ENCODE peak calls at places on chromosomes 12 and 14, in five cellular contexts. T is colonic mucosa, N is epithelial cell of prostate, V is astrocyte, J is A549. H is an unnamed sample.

GRCh38 chr12:116213014-116213413 is 64.5 kb downstream of the MED13L start:
- DNase-seq in T (no peak), N (no peak), V (no peak), J (no peak), H (no peak)

GRCh38 chr12:9328065-9328464 is 119.9 kb upstream of the PZP start:
- DNase-seq in T (no peak), N (no peak), V (no peak), J (no peak), H (no peak)

GRCh38 chr12:80373666-80374065 is 70.4 kb upstream of the PTPRQ start:
- DNase-seq in T (no peak), N (no peak), V (no peak), J (no peak), H (no peak)

GRCh38 chr12:116958402-116959197 is 47.9 kb downstream of the FBXW8 start:
- DNase-seq in T (peak), N (no peak), V (no peak), J (no peak), H (no peak)

GRCh38 chr12:122227341-122227740 is 1.5 kb upstream of the DIABLO start:
- DNase-seq in T (no peak), N (no peak), V (no peak), J (no peak), H (no peak)

GRCh38 chr14:31876741-31877140 is 200.4 kb upstream of the ARHGAP5 start:
- DNase-seq in T (no peak), N (no peak), V (no peak), J (no peak), H (no peak)

GRCh38 chr14:74595006-74595735 is 16.9 kb downstream of the LTBP2 start:
- DNase-seq in T (peak), N (no peak), V (peak), J (no peak), H (no peak)

GRCh38 chr14:90573385-90574105 is 176.7 kb downstream of the CALM1 start:
- DNase-seq in T (no peak), N (no peak), V (no peak), J (no peak), H (no peak)

GRCh38 chr14:103442288-103442687 is 57.1 kb downstream of the MARK3 start:
- DNase-seq in T (no peak), N (no peak), V (no peak), J (no peak), H (no peak)

GRCh38 chr12:20421338-20421890 is 53.1 kb downstream of the PDE3A start:
- DNase-seq in T (peak), N (no peak), V (no peak), J (no peak), H (no peak)

GRCh38 chr14:63787995-63788946 is 60.4 kb upstream of the SGPP1 start:
- DNase-seq in T (no peak), N (no peak), V (no peak), J (no peak), H (no peak)

GRCh38 chr12:59115995-59116394 is 195.7 kb upstream of the LRIG3 start:
- DNase-seq in T (no peak), N (no peak), V (no peak), J (no peak), H (no peak)

GRCh38 chr12:44565163-44565562 is 311.0 kb downstream of the NELL2 start:
- DNase-seq in T (no peak), N (no peak), V (no peak), J (no peak), H (no peak)

GRCh38 chr14:23300687-23301223 is 1.9 kb downstream of the PPP1R3E start:
- DNase-seq in T (peak), N (peak), V (no peak), J (no peak), H (peak)

GRCh38 chr12:1878214-1878613 is 40.2 kb downstream of the CACNA2D4 start:
- DNase-seq in T (peak), N (no peak), V (no peak), J (no peak), H (no peak)

DNA sequence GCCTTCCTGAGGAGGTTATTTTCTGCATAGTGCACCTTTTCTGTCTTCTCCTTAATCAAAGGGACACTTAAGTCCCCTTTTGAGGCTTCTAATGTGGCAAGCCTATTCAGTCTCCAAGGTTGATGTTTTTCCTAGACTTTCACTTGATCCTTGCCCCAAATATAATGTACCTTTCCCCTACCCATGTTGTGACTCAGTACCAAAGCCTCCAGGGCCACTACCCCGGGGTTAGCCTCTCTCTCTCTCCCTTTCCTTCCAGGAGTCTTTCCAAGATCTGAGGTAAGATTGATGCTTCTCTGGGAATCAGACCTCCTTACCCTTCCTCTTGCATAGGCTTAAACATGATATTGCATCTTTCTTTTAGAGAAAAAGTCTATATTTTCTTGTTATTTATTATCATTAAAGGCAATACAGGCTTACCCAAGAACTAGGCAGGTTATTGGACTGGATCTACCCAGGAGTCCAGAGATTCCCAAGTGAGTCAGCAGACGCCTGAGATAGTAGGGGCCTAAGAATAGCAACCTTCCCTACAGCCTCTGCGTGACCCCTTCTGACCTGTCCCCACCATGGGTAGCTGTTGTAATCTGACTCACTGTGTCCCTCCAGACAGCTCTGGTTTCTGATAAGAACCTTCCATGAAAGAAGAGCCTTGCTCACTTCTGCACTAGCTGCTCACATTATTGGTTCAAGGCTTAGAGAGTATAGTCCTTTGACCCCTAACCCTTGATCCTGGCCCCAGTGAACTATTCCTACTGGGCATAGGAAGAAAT is 172.9 kb downstream of the ZFP36L1 start:
- DNase-seq in T (peak), N (no peak), V (peak), J (no peak), H (no peak)
- H3K27ac ChIP-seq in T (no peak), N (no peak), V (no peak), J (peak), H (no peak)

GRCh38 chr12:52145228-52145940 is 46.4 kb downstream of the KRT80 start:
- DNase-seq in T (no peak), N (no peak), V (no peak), J (no peak), H (no peak)
- H3K27ac ChIP-seq in T (no peak), N (peak), V (peak), J (peak), H (peak)

GRCh38 chr12:96434107-96434506 is 33.9 kb upstream of the CDK17 start:
- DNase-seq in T (peak), N (no peak), V (peak), J (no peak), H (no peak)
- H3K27ac ChIP-seq in T (no peak), N (peak), V (peak), J (no peak), H (no peak)

DNA sequence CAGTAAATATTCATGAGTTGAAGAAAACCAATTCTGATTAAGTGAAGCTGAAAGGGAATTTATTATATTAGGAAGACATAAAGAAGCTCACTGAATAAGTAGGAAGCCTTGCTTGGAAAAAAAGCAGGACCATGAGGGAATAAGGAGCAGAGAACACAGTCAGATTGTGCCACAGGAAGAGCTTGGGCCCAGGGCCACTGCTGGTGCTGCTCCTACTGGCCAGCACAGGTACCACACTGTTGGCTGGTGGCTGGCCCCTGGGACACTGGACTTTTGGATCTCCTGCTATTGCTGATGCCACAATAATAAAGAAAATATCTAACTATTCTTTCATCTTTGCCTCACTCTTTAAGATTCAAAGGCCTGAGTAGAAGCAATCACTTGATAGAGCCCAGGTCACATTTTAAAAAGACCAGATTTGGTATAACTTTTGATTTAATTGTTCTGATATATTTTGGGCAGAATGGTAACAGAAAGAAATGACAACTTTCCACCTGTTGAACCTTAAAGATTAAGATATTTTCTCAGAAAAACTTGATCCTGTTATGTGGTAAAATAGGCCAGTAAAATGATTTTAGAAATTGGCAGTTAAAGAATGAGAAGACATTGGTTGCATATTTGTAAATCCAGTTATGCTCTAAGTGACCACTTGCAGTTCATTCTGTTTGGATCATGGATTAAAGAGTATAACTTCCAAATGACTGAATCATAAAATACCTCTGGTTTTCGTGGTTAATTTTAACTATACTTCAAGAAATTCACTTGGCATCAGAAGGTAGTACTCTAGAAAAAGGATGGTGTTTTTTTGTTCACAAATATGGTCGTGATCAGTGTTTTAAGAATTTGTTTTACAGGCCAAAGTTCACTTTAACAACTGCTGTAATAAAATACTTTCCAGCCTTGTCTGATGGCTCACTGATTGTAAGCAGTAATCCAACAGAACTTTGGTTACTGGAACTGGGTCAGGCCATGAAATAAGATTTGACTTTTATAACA is 68.3 kb downstream of the DERA start:
- DNase-seq in T (peak), N (no peak), V (peak), J (peak), H (no peak)
- H3K27ac ChIP-seq in T (peak), N (peak), V (peak), J (no peak), H (no peak)

DNA sequence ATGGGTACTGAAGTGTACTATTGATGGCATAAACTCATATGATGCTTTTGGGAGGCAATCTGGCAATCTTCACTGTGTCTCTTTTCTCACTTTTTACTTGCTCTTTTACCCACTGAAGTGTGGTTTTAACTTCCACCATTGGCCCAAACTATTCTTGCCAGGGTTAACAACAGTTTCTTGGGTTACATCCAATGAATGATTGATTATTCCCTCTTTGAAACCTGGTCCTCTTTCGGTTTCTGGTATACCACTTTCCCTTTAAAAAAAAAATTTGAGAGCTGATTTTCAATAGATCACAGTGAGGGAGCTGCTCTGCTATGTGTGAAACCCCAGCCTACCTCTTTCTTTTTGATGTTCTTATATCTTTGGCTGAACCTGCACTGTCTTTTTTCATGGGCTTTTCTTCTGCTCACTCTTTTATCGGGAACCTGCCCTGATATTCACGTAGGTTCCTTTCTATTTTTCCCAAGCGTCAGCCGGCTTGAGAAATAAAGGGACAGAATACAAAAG is 56.1 kb upstream of the OR4E1 start:
- DNase-seq in T (no peak), N (no peak), V (no peak), J (no peak), H (no peak)
- H3K27ac ChIP-seq in T (no peak), N (no peak), V (no peak), J (no peak), H (no peak)

DNA sequence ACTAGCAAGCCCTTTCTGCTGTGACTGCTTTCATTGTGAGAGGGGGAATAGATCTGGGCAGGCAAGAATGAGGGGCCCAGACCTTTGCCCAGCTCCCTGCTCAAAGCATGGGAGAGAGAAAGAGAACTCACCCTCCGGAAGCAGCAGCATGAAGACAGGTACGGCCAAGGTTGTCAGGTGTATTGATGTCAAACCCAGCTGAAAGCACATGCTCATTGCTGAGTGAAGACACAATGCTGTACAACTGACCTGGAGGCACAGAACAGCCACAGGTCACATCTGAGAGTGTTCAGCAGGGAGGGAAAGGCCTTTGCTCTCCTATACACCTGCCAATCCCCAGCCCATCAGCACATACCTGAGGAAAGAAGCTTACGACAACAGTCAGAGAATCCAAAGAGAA is 5.5 kb downstream of the ANKRD52 start:
- DNase-seq in T (no peak), N (no peak), V (no peak), J (no peak), H (no peak)
- H3K27ac ChIP-seq in T (no peak), N (no peak), V (no peak), J (no peak), H (no peak)

DNA sequence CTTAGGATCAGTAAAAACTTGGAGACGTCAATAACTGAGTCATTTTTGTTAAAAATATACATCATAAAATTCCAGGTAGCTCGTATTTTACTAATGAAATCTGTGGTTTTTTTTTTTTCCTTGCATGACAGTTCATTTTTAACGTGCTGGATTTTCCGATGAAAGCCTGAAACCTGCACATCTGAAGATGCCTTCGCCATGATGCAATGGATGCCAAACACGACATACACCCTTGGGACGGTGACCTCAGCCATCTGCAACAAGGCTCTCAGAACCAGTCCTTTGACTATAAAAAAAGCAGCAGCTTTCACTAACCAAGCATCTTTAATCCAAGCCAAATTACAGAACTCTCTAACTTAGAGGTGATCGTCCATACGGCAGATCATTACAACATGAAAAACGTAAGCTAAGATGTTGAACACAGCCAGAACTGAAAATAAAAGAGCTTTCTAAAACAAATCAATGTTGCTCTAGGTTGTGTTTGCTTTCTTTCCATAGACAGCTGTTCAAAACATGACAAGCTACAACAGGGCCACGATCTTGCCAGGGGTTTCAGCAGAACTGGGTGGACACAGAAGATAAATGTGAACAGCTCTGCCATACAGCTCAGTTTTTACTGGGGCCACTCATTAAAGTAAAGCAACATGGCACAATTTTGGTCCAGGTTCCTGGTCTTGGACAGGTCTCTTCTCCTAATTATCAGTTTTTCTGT is 7.8 kb downstream of the NIN start:
- DNase-seq in T (no peak), N (no peak), V (no peak), J (no peak), H (no peak)
- H3K27ac ChIP-seq in T (peak), N (no peak), V (no peak), J (no peak), H (no peak)